ENCODE peak calls at places on chromosomes 2 and 18, in seven cellular contexts. One of them, this sample, is unnamed. For H3K4me1, the result is how much of the 10 kb centered on the place peaks cover.

GRCh38 chr18:47870605-47871004 is 59.9 kb downstream of the SMAD2 start:
- DNase-seq in prostate gland: no peak
- DNase-seq in Peyer's patch: no peak
- DNase-seq in CD4-positive, alpha-beta memory T cell: no peak
- DNase-seq in stomach: no peak
- DNase-seq in heart left ventricle: no peak
- DNase-seq in aorta: no peak
- DNase-seq in this sample: no peak

GRCh38 chr18:23144628-23145027 is 9.3 kb downstream of the CABLES1 start:
- DNase-seq in aorta: no peak
- DNase-seq in stomach: no peak
- DNase-seq in prostate gland: no peak
- DNase-seq in heart left ventricle: no peak
- DNase-seq in Peyer's patch: no peak
- DNase-seq in CD4-positive, alpha-beta memory T cell: no peak
- DNase-seq in this sample: no peak

GRCh38 chr18:56952026-56952425 is 194.9 kb upstream of the BOD1L2 start:
- DNase-seq in Peyer's patch: no peak
- DNase-seq in CD4-positive, alpha-beta memory T cell: no peak
- DNase-seq in aorta: no peak
- DNase-seq in prostate gland: no peak
- DNase-seq in stomach: no peak
- DNase-seq in heart left ventricle: no peak
- DNase-seq in this sample: no peak

GRCh38 chr2:205188516-205189138 is 493.7 kb upstream of the NRP2 start:
- DNase-seq in stomach: no peak
- DNase-seq in heart left ventricle: peak
- DNase-seq in aorta: peak
- DNase-seq in CD4-positive, alpha-beta memory T cell: no peak
- DNase-seq in prostate gland: no peak
- DNase-seq in Peyer's patch: peak
- DNase-seq in this sample: peak

GRCh38 chr2:119307419-119308140 is 59.1 kb downstream of the C2orf76 start:
- DNase-seq in stomach: no peak
- DNase-seq in prostate gland: no peak
- DNase-seq in Peyer's patch: no peak
- DNase-seq in CD4-positive, alpha-beta memory T cell: no peak
- DNase-seq in aorta: no peak
- DNase-seq in heart left ventricle: no peak
- DNase-seq in this sample: no peak

GRCh38 chr2:225104971-225105370 is 62.7 kb upstream of the DOCK10 start:
- DNase-seq in heart left ventricle: no peak
- DNase-seq in Peyer's patch: no peak
- DNase-seq in aorta: no peak
- DNase-seq in prostate gland: no peak
- DNase-seq in stomach: no peak
- DNase-seq in CD4-positive, alpha-beta memory T cell: no peak
- DNase-seq in this sample: no peak

GRCh38 chr18:62777814-62778213 is 62.5 kb downstream of the PHLPP1 start:
- DNase-seq in aorta: no peak
- DNase-seq in prostate gland: no peak
- DNase-seq in CD4-positive, alpha-beta memory T cell: no peak
- DNase-seq in Peyer's patch: no peak
- DNase-seq in stomach: no peak
- DNase-seq in heart left ventricle: no peak
- DNase-seq in this sample: no peak

GRCh38 chr2:174337337-174338154 is 2.8 kb downstream of the SP9 start:
- DNase-seq in prostate gland: no peak
- DNase-seq in stomach: no peak
- DNase-seq in heart left ventricle: no peak
- DNase-seq in CD4-positive, alpha-beta memory T cell: peak
- DNase-seq in Peyer's patch: no peak
- DNase-seq in aorta: peak
- DNase-seq in this sample: no peak

GRCh38 chr2:120433816-120434290 is 87.9 kb downstream of the INHBB start:
- DNase-seq in heart left ventricle: no peak
- DNase-seq in Peyer's patch: peak
- DNase-seq in prostate gland: no peak
- DNase-seq in CD4-positive, alpha-beta memory T cell: no peak
- DNase-seq in aorta: no peak
- DNase-seq in stomach: no peak
- DNase-seq in this sample: no peak

GRCh38 chr2:239026711-239027430 is 179.0 kb downstream of the TWIST2 start:
- DNase-seq in heart left ventricle: peak
- DNase-seq in Peyer's patch: no peak
- DNase-seq in prostate gland: no peak
- DNase-seq in CD4-positive, alpha-beta memory T cell: no peak
- DNase-seq in stomach: no peak
- DNase-seq in aorta: peak
- DNase-seq in this sample: no peak

GRCh38 chr2:215878476-215879063 is 134.8 kb downstream of the MREG start:
- DNase-seq in prostate gland: no peak
- DNase-seq in Peyer's patch: no peak
- DNase-seq in CD4-positive, alpha-beta memory T cell: no peak
- DNase-seq in aorta: no peak
- DNase-seq in heart left ventricle: no peak
- DNase-seq in stomach: no peak
- DNase-seq in this sample: no peak

GRCh38 chr18:23250893-23251656 is 115.8 kb downstream of the CABLES1 start:
- DNase-seq in aorta: peak
- DNase-seq in stomach: no peak
- DNase-seq in prostate gland: no peak
- DNase-seq in Peyer's patch: peak
- DNase-seq in CD4-positive, alpha-beta memory T cell: no peak
- DNase-seq in heart left ventricle: no peak
- DNase-seq in this sample: peak

GRCh38 chr2:180006236-180006635 is 861 bp downstream of the CWC22 start:
- DNase-seq in aorta: no peak
- DNase-seq in CD4-positive, alpha-beta memory T cell: no peak
- DNase-seq in stomach: no peak
- DNase-seq in prostate gland: no peak
- DNase-seq in Peyer's patch: no peak
- DNase-seq in heart left ventricle: no peak
- DNase-seq in this sample: no peak

GRCh38 chr2:50492452-50492851 is 539.5 kb downstream of the NRXN1 start:
- DNase-seq in stomach: peak
- DNase-seq in heart left ventricle: no peak
- DNase-seq in aorta: no peak
- DNase-seq in Peyer's patch: peak
- DNase-seq in CD4-positive, alpha-beta memory T cell: peak
- DNase-seq in prostate gland: peak
- DNase-seq in this sample: peak

GRCh38 chr2:60334610-60335009 is 218.8 kb downstream of the BCL11A start:
- DNase-seq in heart left ventricle: no peak
- DNase-seq in stomach: no peak
- DNase-seq in prostate gland: no peak
- DNase-seq in Peyer's patch: no peak
- DNase-seq in CD4-positive, alpha-beta memory T cell: no peak
- DNase-seq in aorta: no peak
- DNase-seq in this sample: no peak

GRCh38 chr2:128276878-128277675 is 41.6 kb downstream of the HS6ST1 start:
- DNase-seq in stomach: no peak
- DNase-seq in Peyer's patch: peak
- DNase-seq in heart left ventricle: peak
- DNase-seq in prostate gland: no peak
- DNase-seq in CD4-positive, alpha-beta memory T cell: no peak
- DNase-seq in aorta: peak
- DNase-seq in this sample: no peak

GRCh38 chr18:51890762-51891161 is 449.2 kb upstream of the DCC start:
- DNase-seq in Peyer's patch: peak
- DNase-seq in heart left ventricle: no peak
- DNase-seq in aorta: no peak
- DNase-seq in CD4-positive, alpha-beta memory T cell: no peak
- DNase-seq in stomach: peak
- DNase-seq in prostate gland: peak
- DNase-seq in this sample: peak

GRCh38 chr2:191335875-191336464 is 90.8 kb downstream of the MYO1B start:
- DNase-seq in stomach: no peak
- DNase-seq in Peyer's patch: no peak
- DNase-seq in prostate gland: no peak
- DNase-seq in heart left ventricle: no peak
- DNase-seq in CD4-positive, alpha-beta memory T cell: no peak
- DNase-seq in aorta: no peak
- DNase-seq in this sample: no peak

GRCh38 chr2:180122874-180123273 is 115.8 kb upstream of the CWC22 start:
- DNase-seq in Peyer's patch: no peak
- DNase-seq in heart left ventricle: no peak
- DNase-seq in CD4-positive, alpha-beta memory T cell: no peak
- DNase-seq in stomach: no peak
- DNase-seq in prostate gland: no peak
- DNase-seq in aorta: no peak
- DNase-seq in this sample: no peak

GRCh38 chr18:68034293-68034692 is 517.8 kb upstream of the DSEL start:
- DNase-seq in prostate gland: no peak
- DNase-seq in CD4-positive, alpha-beta memory T cell: no peak
- DNase-seq in aorta: no peak
- DNase-seq in stomach: no peak
- DNase-seq in Peyer's patch: no peak
- DNase-seq in heart left ventricle: no peak
- DNase-seq in this sample: no peak

GRCh38 chr2:18611604-18612003 is 22.2 kb upstream of the NT5C1B start:
- DNase-seq in stomach: peak
- DNase-seq in Peyer's patch: no peak
- DNase-seq in aorta: no peak
- DNase-seq in prostate gland: no peak
- DNase-seq in heart left ventricle: no peak
- DNase-seq in CD4-positive, alpha-beta memory T cell: no peak
- DNase-seq in this sample: no peak

GRCh38 chr18:40867452-40867851 is 1087.6 kb upstream of the PIK3C3 start:
- DNase-seq in CD4-positive, alpha-beta memory T cell: no peak
- DNase-seq in Peyer's patch: no peak
- DNase-seq in stomach: no peak
- DNase-seq in aorta: no peak
- DNase-seq in prostate gland: no peak
- DNase-seq in heart left ventricle: no peak
- DNase-seq in this sample: no peak

GRCh38 chr2:23484163-23484740 is 99.3 kb downstream of the KLHL29 start:
- DNase-seq in Peyer's patch: no peak
- DNase-seq in stomach: no peak
- DNase-seq in heart left ventricle: no peak
- DNase-seq in CD4-positive, alpha-beta memory T cell: no peak
- DNase-seq in prostate gland: no peak
- DNase-seq in aorta: no peak
- DNase-seq in this sample: peak

GRCh38 chr2:2331905-2332280 is 818 bp upstream of the MYT1L start:
- DNase-seq in stomach: no peak
- DNase-seq in CD4-positive, alpha-beta memory T cell: no peak
- DNase-seq in heart left ventricle: no peak
- DNase-seq in prostate gland: no peak
- DNase-seq in Peyer's patch: no peak
- DNase-seq in aorta: no peak
- DNase-seq in this sample: no peak

GRCh38 chr2:3042601-3043585 is 334.7 kb downstream of the EIPR1 start:
- DNase-seq in stomach: no peak
- DNase-seq in CD4-positive, alpha-beta memory T cell: no peak
- DNase-seq in aorta: no peak
- DNase-seq in heart left ventricle: no peak
- DNase-seq in prostate gland: no peak
- DNase-seq in Peyer's patch: no peak
- DNase-seq in this sample: peak

GRCh38 chr2:27628767-27629709 is at the start of the genes CCDC121 and GPN1:
- DNase-seq in prostate gland: peak
- DNase-seq in heart left ventricle: peak
- DNase-seq in stomach: peak
- DNase-seq in aorta: peak
- DNase-seq in CD4-positive, alpha-beta memory T cell: peak
- DNase-seq in Peyer's patch: peak
- DNase-seq in this sample: peak

GRCh38 chr2:68190991-68191731 is 33.5 kb downstream of the PNO1 start:
- DNase-seq in stomach: no peak
- DNase-seq in aorta: no peak
- DNase-seq in CD4-positive, alpha-beta memory T cell: no peak
- DNase-seq in Peyer's patch: no peak
- DNase-seq in heart left ventricle: no peak
- DNase-seq in prostate gland: no peak
- DNase-seq in this sample: no peak
- H3K4me1 ChIP-seq in stomach: under half
- H3K4me1 ChIP-seq in aorta: under half
- H3K4me1 ChIP-seq in CD4-positive, alpha-beta memory T cell: under half
- H3K4me1 ChIP-seq in Peyer's patch: under half
- H3K4me1 ChIP-seq in heart left ventricle: under half
- H3K4me1 ChIP-seq in prostate gland: under half
- H3K4me1 ChIP-seq in this sample: half or more

GRCh38 chr18:58867281-58867961 is 2.7 kb downstream of the ZNF532 start:
- DNase-seq in CD4-positive, alpha-beta memory T cell: no peak
- DNase-seq in stomach: no peak
- DNase-seq in Peyer's patch: no peak
- DNase-seq in heart left ventricle: no peak
- DNase-seq in aorta: no peak
- DNase-seq in prostate gland: peak
- DNase-seq in this sample: no peak
- H3K4me1 ChIP-seq in CD4-positive, alpha-beta memory T cell: under half
- H3K4me1 ChIP-seq in stomach: under half
- H3K4me1 ChIP-seq in Peyer's patch: under half
- H3K4me1 ChIP-seq in heart left ventricle: under half
- H3K4me1 ChIP-seq in aorta: under half
- H3K4me1 ChIP-seq in prostate gland: under half
- H3K4me1 ChIP-seq in this sample: under half

GRCh38 chr2:102932521-102932920 is 170.7 kb downstream of the TMEM182 start:
- DNase-seq in heart left ventricle: no peak
- DNase-seq in aorta: no peak
- DNase-seq in stomach: no peak
- DNase-seq in CD4-positive, alpha-beta memory T cell: no peak
- DNase-seq in Peyer's patch: no peak
- DNase-seq in prostate gland: no peak
- DNase-seq in this sample: no peak
- H3K4me1 ChIP-seq in heart left ventricle: under half
- H3K4me1 ChIP-seq in aorta: under half
- H3K4me1 ChIP-seq in stomach: under half
- H3K4me1 ChIP-seq in CD4-positive, alpha-beta memory T cell: under half
- H3K4me1 ChIP-seq in Peyer's patch: under half
- H3K4me1 ChIP-seq in prostate gland: under half
- H3K4me1 ChIP-seq in this sample: under half

GRCh38 chr2:237209885-237210284 is 124.2 kb downstream of the COPS8 start:
- DNase-seq in heart left ventricle: no peak
- DNase-seq in stomach: no peak
- DNase-seq in CD4-positive, alpha-beta memory T cell: no peak
- DNase-seq in Peyer's patch: no peak
- DNase-seq in prostate gland: no peak
- DNase-seq in aorta: no peak
- DNase-seq in this sample: no peak

GRCh38 chr2:237208373-237209045 is 122.8 kb downstream of the COPS8 start:
- DNase-seq in heart left ventricle: no peak
- DNase-seq in Peyer's patch: no peak
- DNase-seq in aorta: no peak
- DNase-seq in CD4-positive, alpha-beta memory T cell: no peak
- DNase-seq in stomach: no peak
- DNase-seq in prostate gland: no peak
- DNase-seq in this sample: no peak

GRCh38 chr2:237209046-237209375 is 123.3 kb downstream of the COPS8 start:
- DNase-seq in heart left ventricle: no peak
- DNase-seq in stomach: no peak
- DNase-seq in CD4-positive, alpha-beta memory T cell: no peak
- DNase-seq in Peyer's patch: no peak
- DNase-seq in prostate gland: no peak
- DNase-seq in aorta: no peak
- DNase-seq in this sample: no peak

GRCh38 chr2:237205551-237205950 is 119.9 kb downstream of the COPS8 start:
- DNase-seq in CD4-positive, alpha-beta memory T cell: no peak
- DNase-seq in prostate gland: no peak
- DNase-seq in heart left ventricle: no peak
- DNase-seq in Peyer's patch: no peak
- DNase-seq in stomach: no peak
- DNase-seq in aorta: no peak
- DNase-seq in this sample: no peak

GRCh38 chr2:237207641-237208040 is 122.0 kb downstream of the COPS8 start:
- DNase-seq in prostate gland: peak
- DNase-seq in stomach: peak
- DNase-seq in Peyer's patch: peak
- DNase-seq in heart left ventricle: peak
- DNase-seq in aorta: peak
- DNase-seq in CD4-positive, alpha-beta memory T cell: no peak
- DNase-seq in this sample: peak
- H3K4me1 ChIP-seq in prostate gland: under half
- H3K4me1 ChIP-seq in stomach: under half
- H3K4me1 ChIP-seq in Peyer's patch: under half
- H3K4me1 ChIP-seq in heart left ventricle: under half
- H3K4me1 ChIP-seq in aorta: under half
- H3K4me1 ChIP-seq in CD4-positive, alpha-beta memory T cell: under half
- H3K4me1 ChIP-seq in this sample: under half